ENCODE peak calls at places on chromosomes 4 and X, in four cellular contexts. One of them, this sample, is unnamed. For H3K36me3, the result is how much of the 10 kb centered on the place peaks cover.

GRCh38 chr4:152535236-152535902 is 523 bp downstream of the FBXW7 start:
- DNase-seq in BE2C: no peak
- DNase-seq in fibroblast of lung: no peak
- DNase-seq in HCT116: no peak
- DNase-seq in this sample: no peak

GRCh38 chrX:23246001-23246400 is 88.6 kb upstream of the PTCHD1 start:
- DNase-seq in BE2C: no peak
- DNase-seq in fibroblast of lung: peak
- DNase-seq in HCT116: no peak
- DNase-seq in this sample: no peak

GRCh38 chrX:31279359-31279758 is 207.5 kb upstream of the FTHL17 start:
- DNase-seq in BE2C: peak
- DNase-seq in fibroblast of lung: peak
- DNase-seq in HCT116: no peak
- DNase-seq in this sample: peak

GRCh38 chrX:119236599-119237525 is 777 bp downstream of the PGRMC1 start:
- DNase-seq in BE2C: peak
- DNase-seq in fibroblast of lung: peak
- DNase-seq in HCT116: no peak
- DNase-seq in this sample: peak

GRCh38 chrX:55907968-55908607 is 190.5 kb downstream of the RRAGB start:
- DNase-seq in BE2C: peak
- DNase-seq in fibroblast of lung: peak
- DNase-seq in HCT116: peak
- DNase-seq in this sample: peak

GRCh38 chr4:23660865-23661264 is 229.0 kb downstream of the PPARGC1A start:
- DNase-seq in BE2C: no peak
- DNase-seq in fibroblast of lung: no peak
- DNase-seq in HCT116: no peak
- DNase-seq in this sample: no peak

GRCh38 chrX:123959281-123960063 is 2.0 kb upstream of the STAG2 start:
- DNase-seq in BE2C: peak
- DNase-seq in fibroblast of lung: peak
- DNase-seq in HCT116: no peak
- DNase-seq in this sample: no peak

GRCh38 chr4:183586824-183587223 is 72.2 kb downstream of the RWDD4 start:
- DNase-seq in BE2C: no peak
- DNase-seq in fibroblast of lung: no peak
- DNase-seq in HCT116: no peak
- DNase-seq in this sample: no peak

GRCh38 chr4:119623025-119623424 is 5.6 kb downstream of the PDE5A start:
- DNase-seq in BE2C: no peak
- DNase-seq in fibroblast of lung: peak
- DNase-seq in HCT116: no peak
- DNase-seq in this sample: peak

GRCh38 chr4:9962611-9963314 is 58.5 kb downstream of the SLC2A9 start:
- DNase-seq in BE2C: no peak
- DNase-seq in fibroblast of lung: no peak
- DNase-seq in HCT116: no peak
- DNase-seq in this sample: peak

GRCh38 chr4:83931659-83932058 is 395.8 kb downstream of the GPAT3 start:
- DNase-seq in BE2C: no peak
- DNase-seq in fibroblast of lung: no peak
- DNase-seq in HCT116: no peak
- DNase-seq in this sample: no peak

GRCh38 chr4:86044593-86044985 is 315.3 kb downstream of the MAPK10 start:
- DNase-seq in BE2C: no peak
- DNase-seq in fibroblast of lung: no peak
- DNase-seq in HCT116: no peak
- DNase-seq in this sample: no peak

GRCh38 chr4:21946858-21947257 is 1.7 kb downstream of the KCNIP4 start:
- DNase-seq in BE2C: no peak
- DNase-seq in fibroblast of lung: no peak
- DNase-seq in HCT116: no peak
- DNase-seq in this sample: no peak

GRCh38 chr4:17578482-17578891 is 1.5 kb downstream of the LAP3 start:
- DNase-seq in BE2C: no peak
- DNase-seq in fibroblast of lung: no peak
- DNase-seq in HCT116: no peak
- DNase-seq in this sample: no peak

GRCh38 chr4:81019016-81019415 is 11.5 kb upstream of the BMP3 start:
- DNase-seq in BE2C: no peak
- DNase-seq in fibroblast of lung: no peak
- DNase-seq in HCT116: no peak
- DNase-seq in this sample: no peak

GRCh38 chr4:176844448-176844847 is 51.7 kb upstream of the VEGFC start:
- DNase-seq in BE2C: no peak
- DNase-seq in fibroblast of lung: peak
- DNase-seq in HCT116: no peak
- DNase-seq in this sample: no peak

GRCh38 chr4:79863333-79863732 is 209.7 kb downstream of the ANTXR2 start:
- DNase-seq in BE2C: no peak
- DNase-seq in fibroblast of lung: no peak
- DNase-seq in HCT116: no peak
- DNase-seq in this sample: no peak

GRCh38 chr4:113686950-113687718 is 74.4 kb downstream of the CAMK2D start:
- DNase-seq in BE2C: no peak
- DNase-seq in fibroblast of lung: peak
- DNase-seq in HCT116: no peak
- DNase-seq in this sample: no peak

GRCh38 chr4:140037353-140038030 is 116.5 kb downstream of the MAML3 start:
- DNase-seq in BE2C: no peak
- DNase-seq in fibroblast of lung: peak
- DNase-seq in HCT116: no peak
- DNase-seq in this sample: peak

GRCh38 chr4:22573198-22573597 is 57.3 kb upstream of the ADGRA3 start:
- DNase-seq in BE2C: peak
- DNase-seq in fibroblast of lung: peak
- DNase-seq in HCT116: no peak
- DNase-seq in this sample: no peak

GRCh38 chr4:153467154-153467896 is 1.2 kb downstream of the TMEM131L start:
- DNase-seq in BE2C: peak
- DNase-seq in fibroblast of lung: no peak
- DNase-seq in HCT116: peak
- DNase-seq in this sample: peak

GRCh38 chr4:11469900-11470708 is 41.4 kb upstream of the HS3ST1 start:
- DNase-seq in BE2C: no peak
- DNase-seq in fibroblast of lung: no peak
- DNase-seq in HCT116: no peak
- DNase-seq in this sample: peak

GRCh38 chr4:2442175-2442993 is 23.6 kb downstream of the CFAP99 start:
- DNase-seq in BE2C: no peak
- DNase-seq in fibroblast of lung: no peak
- DNase-seq in HCT116: no peak
- DNase-seq in this sample: no peak

GRCh38 chrX:43121637-43122036 is 343.7 kb upstream of the PPP1R2C start:
- DNase-seq in BE2C: no peak
- DNase-seq in fibroblast of lung: no peak
- DNase-seq in HCT116: no peak
- DNase-seq in this sample: peak

GRCh38 chrX:140712413-140713173 is 3.0 kb downstream of the LINC00632 start:
- DNase-seq in BE2C: peak
- DNase-seq in fibroblast of lung: peak
- DNase-seq in HCT116: no peak
- DNase-seq in this sample: peak

GRCh38 chrX:98380106-98380505 is 1496.4 kb downstream of the RPA4 start:
- DNase-seq in BE2C: no peak
- DNase-seq in fibroblast of lung: no peak
- DNase-seq in HCT116: no peak
- DNase-seq in this sample: no peak

GRCh38 chr4:37908488-37909343 is 17.8 kb downstream of the TBC1D1 start:
- DNase-seq in BE2C: no peak
- DNase-seq in fibroblast of lung: peak
- DNase-seq in HCT116: no peak
- DNase-seq in this sample: peak

GRCh38 chr4:149173241-149174013 is 642.2 kb downstream of the IQCM start:
- DNase-seq in BE2C: no peak
- DNase-seq in fibroblast of lung: peak
- DNase-seq in HCT116: no peak
- DNase-seq in this sample: no peak

GRCh38 chr4:81550005-81550896 is 78.5 kb upstream of the RASGEF1B start:
- DNase-seq in BE2C: no peak
- DNase-seq in fibroblast of lung: no peak
- DNase-seq in HCT116: no peak
- DNase-seq in this sample: no peak

GRCh38 chr4:108072300-108072699 is 82.6 kb downstream of the HADH start:
- DNase-seq in BE2C: no peak
- DNase-seq in fibroblast of lung: no peak
- DNase-seq in HCT116: no peak
- DNase-seq in this sample: no peak

GRCh38 chr4:151204925-151205524 is 71.9 kb upstream of the PRSS48 start:
- DNase-seq in BE2C: no peak
- DNase-seq in fibroblast of lung: no peak
- DNase-seq in HCT116: no peak
- DNase-seq in this sample: no peak

GRCh38 chr4:144650311-144650820 is 4.4 kb downstream of the HHIP start:
- DNase-seq in BE2C: no peak
- DNase-seq in fibroblast of lung: no peak
- DNase-seq in HCT116: no peak
- DNase-seq in this sample: no peak

GRCh38 chr4:7863911-7864681 is 75.6 kb downstream of the AFAP1 start:
- DNase-seq in BE2C: no peak
- DNase-seq in fibroblast of lung: peak
- DNase-seq in HCT116: no peak
- DNase-seq in this sample: peak

GRCh38 chr4:35793045-35793722 is 451.1 kb downstream of the ARAP2 start:
- DNase-seq in BE2C: no peak
- DNase-seq in fibroblast of lung: peak
- DNase-seq in HCT116: no peak
- DNase-seq in this sample: peak

GRCh38 chr4:113738251-113738650 is 23.3 kb downstream of the CAMK2D start:
- DNase-seq in BE2C: no peak
- DNase-seq in fibroblast of lung: peak
- DNase-seq in HCT116: no peak
- DNase-seq in this sample: no peak

DNA sequence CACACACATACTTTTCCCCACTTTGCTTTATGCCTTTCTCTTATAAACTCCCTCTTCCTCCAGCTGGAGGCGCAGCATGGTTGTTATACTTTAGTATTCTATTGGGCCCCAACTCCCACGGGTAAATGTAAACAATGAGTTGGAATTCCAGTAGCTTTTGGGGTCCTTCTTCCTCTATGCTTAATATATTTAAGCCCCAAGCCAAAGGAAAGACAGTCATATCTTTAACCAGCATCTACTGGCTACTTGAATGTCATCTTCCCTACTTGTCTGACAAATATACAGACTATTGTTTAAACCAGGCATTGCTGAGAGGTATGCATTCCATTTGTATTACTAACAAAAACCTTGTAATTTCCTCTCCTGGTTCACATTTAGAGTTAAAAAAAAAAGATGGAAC is 72.9 kb downstream of the WDR19 start:
- DNase-seq in BE2C: no peak
- DNase-seq in fibroblast of lung: peak
- DNase-seq in HCT116: no peak
- DNase-seq in this sample: peak
- TF ChIP-seq CTCF in BE2C: no peak
- TF ChIP-seq CTCF in fibroblast of lung: no peak
- TF ChIP-seq CTCF in HCT116: peak
- TF ChIP-seq CTCF in this sample: no peak

GRCh38 chrX:40093586-40093985 is 4.2 kb downstream of the BCOR start:
- DNase-seq in BE2C: no peak
- DNase-seq in fibroblast of lung: no peak
- DNase-seq in HCT116: no peak
- DNase-seq in this sample: no peak
- H3K4me3 ChIP-seq in BE2C: no peak
- H3K4me3 ChIP-seq in fibroblast of lung: no peak
- H3K4me3 ChIP-seq in HCT116: peak
- H3K4me3 ChIP-seq in this sample: no peak

DNA sequence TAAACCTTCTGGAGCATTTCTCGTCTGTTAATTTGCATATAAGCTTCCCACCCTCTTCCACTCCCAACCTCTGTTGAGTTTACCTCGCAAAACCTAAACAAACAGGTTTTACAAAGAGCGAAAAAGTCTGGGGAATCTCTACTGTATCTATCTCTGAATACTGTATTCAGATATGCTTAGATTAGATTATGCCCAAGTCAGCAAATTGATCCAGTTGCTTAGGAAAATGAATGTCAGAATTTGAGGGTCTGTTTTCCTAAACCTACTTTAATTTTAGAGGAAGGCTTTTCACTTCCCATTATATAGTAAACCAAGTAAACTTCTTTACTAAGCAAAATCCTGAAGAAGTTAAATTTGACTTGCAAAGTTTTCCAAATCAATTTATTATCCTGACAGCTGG is 6.7 kb downstream of the CCNA2 start:
- DNase-seq in BE2C: no peak
- DNase-seq in fibroblast of lung: no peak
- DNase-seq in HCT116: no peak
- DNase-seq in this sample: no peak
- H3K36me3 ChIP-seq in BE2C: half or more
- H3K36me3 ChIP-seq in fibroblast of lung: under half
- H3K36me3 ChIP-seq in HCT116: half or more
- H3K36me3 ChIP-seq in this sample: under half

GRCh38 chr4:105137460-105137859 is 9.2 kb upstream of the TET2 start:
- DNase-seq in BE2C: no peak
- DNase-seq in fibroblast of lung: no peak
- DNase-seq in HCT116: no peak
- DNase-seq in this sample: peak

GRCh38 chr4:105139646-105140045 is 7.0 kb upstream of the TET2 start:
- DNase-seq in BE2C: no peak
- DNase-seq in fibroblast of lung: no peak
- DNase-seq in HCT116: no peak
- DNase-seq in this sample: no peak

GRCh38 chr4:105145059-105145912 is 1.4 kb upstream of the TET2 start:
- DNase-seq in BE2C: no peak
- DNase-seq in fibroblast of lung: no peak
- DNase-seq in HCT116: no peak
- DNase-seq in this sample: peak

GRCh38 chr4:105145913-105146285 is 777 bp upstream of the TET2 start:
- DNase-seq in BE2C: no peak
- DNase-seq in fibroblast of lung: peak
- DNase-seq in HCT116: no peak
- DNase-seq in this sample: no peak

DNA sequence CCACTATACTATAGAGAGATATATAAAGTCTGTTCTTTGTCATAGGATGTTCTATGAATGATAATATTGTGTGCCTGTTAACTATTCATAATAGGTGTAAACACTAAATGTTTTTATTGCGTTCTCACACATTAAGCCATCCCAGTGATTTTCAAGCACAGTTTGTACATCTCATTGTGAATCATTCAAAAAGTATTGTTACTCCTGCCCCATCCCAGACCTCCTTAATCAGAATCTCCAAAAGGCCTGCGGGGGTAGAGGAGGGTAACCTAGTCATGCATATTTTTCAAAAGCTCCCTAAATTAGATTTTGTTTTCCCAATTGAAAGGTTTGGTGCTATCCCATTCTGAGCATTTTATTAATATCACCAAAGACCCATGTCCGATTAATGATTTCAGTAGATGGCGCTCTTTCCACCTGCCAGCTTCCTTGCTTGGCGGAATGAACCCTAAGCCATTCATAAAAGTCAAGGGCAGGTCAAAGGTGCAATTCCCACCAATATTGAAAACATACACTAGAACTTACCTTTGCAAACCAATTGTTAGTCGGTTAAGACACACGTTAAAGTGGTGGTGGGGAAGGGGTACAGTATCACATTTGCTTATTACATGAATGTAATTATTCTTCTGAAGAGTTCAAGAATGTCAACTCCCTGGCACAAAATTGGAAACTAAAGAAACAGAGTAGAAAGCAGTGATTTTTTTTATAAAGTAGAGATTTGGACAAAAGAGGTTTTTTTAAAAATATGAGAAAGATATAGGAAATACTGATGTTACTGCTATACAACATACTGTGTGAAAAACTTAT is 5.8 kb upstream of the TET2 start:
- DNase-seq in BE2C: peak
- DNase-seq in fibroblast of lung: no peak
- DNase-seq in HCT116: no peak
- DNase-seq in this sample: peak
- TF ChIP-seq CTCF in BE2C: peak
- TF ChIP-seq CTCF in fibroblast of lung: peak
- TF ChIP-seq CTCF in HCT116: peak
- TF ChIP-seq CTCF in this sample: peak